ENCODE peak calls at places on chromosomes 6 and 20, in eight cellular contexts. B is activated CD8-positive, alpha-beta memory T cell treated with anti-CD3 and anti-CD28 coated beads for 24 hours; Z is stimulated activated CD4-positive, alpha-beta T cell treated with anti-CD3 and anti-CD28 coated beads, Interleukin-1b, Interleukin-23, amount 100 ng/mL, for 24 hours; T is PC-3; D is GM04504; W is Right ventricle myocardium superior; S is AML-193; Y is hypothalamus. L is an unnamed sample.

GRCh38 chr6:100230115-100230975 is 234.4 kb downstream of the SIM1 start:
- DNase-seq in D (no peak), W (no peak), T (no peak), B (no peak), Z (no peak), Y (no peak), S (no peak), L (no peak)

GRCh38 chr20:59525500-59526241 is 78.7 kb upstream of the PHACTR3 start:
- DNase-seq in Y (peak), W (peak), D (peak), B (peak), S (peak), Z (no peak), T (peak), L (peak)

GRCh38 chr6:140051521-140052455 is 677.3 kb upstream of the CITED2 start:
- DNase-seq in T (peak), W (no peak), B (no peak), Z (no peak), Y (no peak), S (no peak), D (peak), L (no peak)

GRCh38 chr20:10553326-10553984 is 118.3 kb downstream of the SLX4IP start:
- DNase-seq in T (peak), D (peak), S (peak), Z (no peak), B (peak), W (peak), Y (no peak), L (peak)

GRCh38 chr20:44616604-44616964 is 34.2 kb downstream of the PKIG start:
- DNase-seq in D (no peak), S (no peak), Z (no peak), B (no peak), W (peak), Y (no peak), T (no peak), L (peak)

GRCh38 chr6:152301021-152301805 is 335.9 kb downstream of the SYNE1 start:
- DNase-seq in Y (no peak), B (no peak), W (no peak), S (peak), D (no peak), Z (no peak), T (no peak), L (no peak)

GRCh38 chr20:2312876-2313275 is 17.1 kb downstream of the TGM3 start:
- DNase-seq in T (no peak), W (no peak), D (no peak), S (no peak), Z (no peak), Y (no peak), B (no peak), L (no peak)

GRCh38 chr20:33162753-33163152 is 5.2 kb upstream of the BPIFA2 start:
- DNase-seq in D (no peak), B (peak), Y (no peak), T (no peak), W (no peak), Z (no peak), S (no peak), L (no peak)

GRCh38 chr6:11744753-11745152 is 33.9 kb downstream of the ADTRP start:
- DNase-seq in T (no peak), Y (no peak), W (peak), S (no peak), B (no peak), Z (no peak), D (peak), L (peak)

GRCh38 chr6:33577718-33578117 is 2.4 kb downstream of the BAK1 start:
- DNase-seq in S (no peak), D (no peak), B (no peak), T (no peak), Y (no peak), W (peak), Z (no peak), L (no peak)